ENCODE peak calls at places on chromosomes 11 and 22, in six cellular contexts. W, N, U, B, H and D are unnamed samples.

GRCh38 chr11:15707971-15708370 is 593.2 kb downstream of the INSC start:
- DNase-seq in B (peak), U (no peak), N (peak), W (no peak), H (no peak), D (no peak)

GRCh38 chr11:984576-984975 is 51.9 kb downstream of the MUC6 start:
- DNase-seq in B (no peak), N (no peak), W (no peak), U (no peak), H (no peak), D (no peak)

GRCh38 chr11:122852071-122852831 is 14.0 kb downstream of the CRTAM start:
- DNase-seq in W (no peak), B (no peak), N (peak), H (no peak), U (no peak), D (no peak)

GRCh38 chr11:64204464-64204989 is 2.0 kb upstream of the FERMT3 start:
- DNase-seq in N (peak), U (peak), W (peak), H (peak), B (peak), D (peak)

GRCh38 chr11:65113361-65113756 is 1.7 kb downstream of the TM7SF2 start:
- DNase-seq in W (no peak), H (no peak), B (no peak), U (no peak), N (no peak), D (no peak)

GRCh38 chr22:37633693-37634504 is 5.6 kb upstream of the SH3BP1 start:
- DNase-seq in W (peak), B (no peak), N (peak), H (no peak), U (peak), D (peak)

GRCh38 chr11:15602042-15602441 is 487.3 kb downstream of the INSC start:
- DNase-seq in H (no peak), W (no peak), U (no peak), N (no peak), B (no peak), D (no peak)

GRCh38 chr11:84899134-84899533 is 728.0 kb downstream of the DLG2 start:
- DNase-seq in N (no peak), W (no peak), B (no peak), U (no peak), H (no peak), D (no peak)

GRCh38 chr11:64694821-64695365 is 28.1 kb downstream of the NRXN2 start:
- DNase-seq in N (no peak), U (no peak), W (peak), H (no peak), B (no peak), D (no peak)

GRCh38 chr11:74330065-74330858 is 18.8 kb upstream of the P4HA3 start:
- DNase-seq in H (no peak), U (no peak), W (no peak), N (peak), B (no peak), D (peak)

GRCh38 chr11:64263021-64263946 is 12.0 kb downstream of the PLCB3 start:
- DNase-seq in U (no peak), H (no peak), W (peak), B (no peak), N (peak), D (no peak)

GRCh38 chr11:73612601-73613137 is 14.8 kb upstream of the FAM168A start:
- DNase-seq in H (no peak), U (no peak), B (no peak), N (peak), W (no peak), D (no peak)

GRCh38 chr11:62974848-62975522 is 9.8 kb downstream of the SLC22A6 start:
- DNase-seq in B (peak), H (peak), N (no peak), W (no peak), U (no peak), D (peak)

GRCh38 chr11:116703421-116703820 is 69.4 kb downstream of the BUD13 start:
- DNase-seq in U (no peak), H (no peak), W (peak), N (no peak), B (no peak), D (no peak)

GRCh38 chr11:1222491-1223345 is at the start of gene MUC5B:
- DNase-seq in B (peak), U (peak), W (peak), N (no peak), H (no peak), D (no peak)

GRCh38 chr11:74321487-74322188 is 10.2 kb upstream of the P4HA3 start:
- DNase-seq in H (no peak), U (no peak), B (no peak), N (peak), W (no peak), D (no peak)

GRCh38 chr11:104534268-104534667 is 364.0 kb downstream of the CASP12 start:
- DNase-seq in N (peak), B (peak), U (no peak), H (no peak), W (no peak), D (no peak)

GRCh38 chr22:30609260-30610185 is 2.5 kb downstream of the TCN2 start:
- DNase-seq in N (peak), B (peak), U (peak), H (no peak), W (no peak), D (peak)

GRCh38 chr11:103035656-103036434 is 56.1 kb downstream of the DCUN1D5 start:
- DNase-seq in B (peak), W (no peak), N (peak), U (no peak), H (peak), D (peak)

GRCh38 chr22:17734197-17734596 is 40.1 kb downstream of the BID start:
- DNase-seq in W (no peak), N (peak), B (no peak), U (no peak), H (no peak), D (no peak)

GRCh38 chr22:26718905-26719304 is 61.5 kb downstream of the MIAT start:
- DNase-seq in N (peak), H (no peak), U (no peak), B (peak), W (no peak), D (peak)

GRCh38 chr11:14886509-14886908 is 5.5 kb downstream of the CYP2R1 start:
- DNase-seq in H (no peak), N (no peak), U (no peak), W (no peak), B (no peak), D (no peak)

GRCh38 chr11:70547821-70548670 is 149.7 kb downstream of the CTTN start:
- DNase-seq in U (no peak), N (no peak), W (peak), B (no peak), H (no peak), D (no peak)

GRCh38 chr11:68214173-68215086 is 1.3 kb upstream of the KMT5B start:
- DNase-seq in H (no peak), B (no peak), W (peak), U (no peak), N (no peak), D (no peak)

GRCh38 chr11:100205926-100206325 is 481.2 kb upstream of the ARHGAP42 start:
- DNase-seq in B (no peak), H (no peak), W (no peak), U (no peak), N (no peak), D (no peak)

GRCh38 chr22:44335903-44336803 is 23.4 kb upstream of the SHISAL1 start:
- DNase-seq in W (no peak), H (no peak), U (no peak), B (no peak), N (no peak), D (no peak)

GRCh38 chr22:33221566-33221965 is 163.4 kb upstream of the SYN3 start:
- DNase-seq in W (no peak), H (no peak), B (no peak), N (no peak), U (no peak), D (no peak)

GRCh38 chr11:1162498-1163311 is 5.0 kb downstream of the MUC5AC start:
- DNase-seq in B (no peak), U (no peak), N (no peak), W (peak), H (no peak), D (no peak)

DNA sequence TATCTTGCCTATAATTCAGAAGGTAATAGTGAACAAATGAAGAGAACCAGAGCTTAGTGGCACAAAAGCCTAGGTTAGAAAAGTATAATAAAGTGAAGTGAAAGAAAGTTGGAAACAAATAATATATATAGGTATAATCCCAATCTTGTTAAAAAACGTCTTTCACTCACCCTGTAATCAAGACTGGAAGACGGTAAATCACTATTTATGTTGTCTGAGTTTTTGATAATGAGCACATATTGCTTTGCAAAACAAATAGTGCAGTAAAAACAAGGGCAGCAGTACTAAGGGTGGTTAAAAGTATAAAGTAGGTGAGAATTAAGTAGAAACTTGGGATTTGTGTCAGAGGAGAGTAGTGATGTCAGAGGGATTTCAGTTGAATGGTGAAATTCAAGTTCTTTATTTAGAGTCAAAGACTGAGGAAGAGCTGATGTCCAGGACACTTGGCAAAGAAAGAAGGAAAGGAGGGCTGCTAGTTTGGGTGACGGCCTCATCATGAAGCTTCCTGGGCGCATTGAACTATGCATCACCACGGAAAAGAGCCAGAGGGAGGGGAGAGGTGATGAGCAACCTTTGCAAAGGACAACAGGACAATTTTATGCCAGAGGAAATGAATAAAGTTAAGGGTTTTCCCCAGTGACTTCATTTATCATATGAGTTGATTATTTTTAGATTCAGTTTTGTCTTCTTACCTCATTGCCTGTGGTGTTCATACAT is 11.3 kb downstream of the NCAM1 start:
- DNase-seq in U (no peak), H (no peak), N (no peak), W (no peak), B (no peak), D (no peak)
- TF ChIP-seq POLR2A in U (no peak), H (no peak), N (no peak), W (no peak), B (no peak), D (no peak)

DNA sequence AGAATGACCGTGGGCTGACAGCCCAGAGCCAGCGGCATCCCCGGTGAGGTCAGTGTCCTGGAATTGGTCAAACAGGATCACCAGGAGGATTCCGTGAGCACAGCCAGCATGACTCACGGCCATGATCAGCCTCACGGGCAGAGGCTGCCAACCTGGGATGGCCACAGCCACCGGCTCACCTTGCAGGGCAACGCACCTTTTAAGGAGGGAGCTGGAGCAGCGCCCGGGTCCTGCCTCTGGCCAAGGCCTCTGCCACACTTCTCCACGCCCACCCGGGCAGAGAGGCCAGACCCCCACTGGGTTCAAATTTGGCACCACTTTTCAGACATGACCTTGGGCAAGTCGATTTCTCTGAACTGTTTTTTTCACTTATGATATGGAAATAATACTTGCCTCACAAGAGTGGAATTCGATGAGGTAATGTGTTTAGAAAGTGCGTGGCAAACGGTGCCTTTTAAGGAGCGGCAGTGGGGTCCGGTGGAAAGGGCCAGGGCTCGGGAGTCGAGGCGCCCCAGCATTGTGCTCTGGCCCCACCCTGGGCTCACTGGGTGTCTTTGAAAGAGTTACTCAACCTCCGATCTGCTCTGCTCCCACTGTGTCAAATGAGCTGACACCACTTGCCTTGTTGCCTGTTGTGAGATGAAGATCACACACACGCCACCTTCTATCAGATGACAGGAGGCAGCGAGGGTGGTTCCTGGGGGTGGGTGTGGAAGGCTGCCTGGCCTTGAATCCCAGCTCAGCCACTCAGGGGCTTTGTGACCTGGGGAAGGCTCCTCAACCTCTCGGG is 16.0 kb downstream of the TXN2 start:
- DNase-seq in N (peak), U (no peak), B (peak), W (peak), H (peak), D (peak)
- TF ChIP-seq POLR2A in N (peak), U (peak), B (no peak), W (no peak), H (no peak), D (no peak)

GRCh38 chr11:76783901-76784813 is 1.0 kb downstream of the TSKU start:
- DNase-seq in B (no peak), W (peak), N (peak), U (no peak), H (peak), D (peak)

GRCh38 chr11:76785513-76785912 is 2.4 kb downstream of the TSKU start:
- DNase-seq in B (no peak), N (no peak), H (no peak), W (peak), U (no peak), D (no peak)

GRCh38 chr11:76782526-76783293 is 446 bp upstream of the TSKU start:
- DNase-seq in U (peak), H (peak), B (peak), N (peak), W (peak), D (peak)

GRCh38 chr11:76781861-76782500 is 1.2 kb upstream of the TSKU start:
- DNase-seq in H (no peak), B (no peak), W (peak), N (no peak), U (no peak), D (no peak)

GRCh38 chr11:76783294-76783900 is at the start of gene TSKU:
- DNase-seq in W (no peak), H (no peak), N (no peak), U (no peak), B (no peak), D (peak)
- TF ChIP-seq POLR2A in W (no peak), H (peak), N (peak), U (no peak), B (peak), D (peak)

DNA sequence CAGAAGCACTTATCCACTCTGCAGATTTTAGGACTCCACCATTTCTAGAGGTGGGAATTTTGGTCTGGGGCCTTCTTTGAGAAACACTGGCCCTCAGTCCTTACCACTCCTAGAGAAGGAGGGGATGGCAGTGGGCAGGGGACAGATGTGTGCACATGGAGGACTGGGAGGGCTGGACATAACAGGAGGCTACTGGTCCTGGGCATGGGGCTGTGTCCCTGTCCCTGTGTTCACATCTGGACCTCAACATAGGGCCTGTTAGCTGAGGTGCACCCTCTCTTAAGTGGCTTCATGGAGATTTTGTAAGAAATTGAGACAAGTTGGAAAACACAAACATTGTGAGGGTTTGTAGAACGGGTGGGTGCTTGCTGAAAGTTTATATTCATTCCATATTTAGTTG is 103.4 kb downstream of the ATXN10 start:
- DNase-seq in W (no peak), H (no peak), B (no peak), U (no peak), N (no peak), D (no peak)
- TF ChIP-seq POLR2A in W (no peak), H (no peak), B (no peak), U (no peak), N (no peak), D (no peak)

GRCh38 chr22:19942886-19943664 is 1.5 kb upstream of the TXNRD2 start:
- DNase-seq in U (no peak), B (no peak), W (no peak), H (no peak), N (peak), D (peak)

GRCh38 chr22:19940536-19941364 is 822 bp upstream of the COMT start:
- DNase-seq in W (no peak), B (peak), N (no peak), U (no peak), H (no peak), D (no peak)

GRCh38 chr22:19942071-19942885 is 660 bp upstream of the TXNRD2 start:
- DNase-seq in N (peak), W (no peak), H (no peak), B (peak), U (no peak), D (no peak)

GRCh38 chr22:19943665-19944026 is 2.0 kb upstream of the TXNRD2 start:
- DNase-seq in W (no peak), H (no peak), B (peak), N (peak), U (no peak), D (peak)

DNA sequence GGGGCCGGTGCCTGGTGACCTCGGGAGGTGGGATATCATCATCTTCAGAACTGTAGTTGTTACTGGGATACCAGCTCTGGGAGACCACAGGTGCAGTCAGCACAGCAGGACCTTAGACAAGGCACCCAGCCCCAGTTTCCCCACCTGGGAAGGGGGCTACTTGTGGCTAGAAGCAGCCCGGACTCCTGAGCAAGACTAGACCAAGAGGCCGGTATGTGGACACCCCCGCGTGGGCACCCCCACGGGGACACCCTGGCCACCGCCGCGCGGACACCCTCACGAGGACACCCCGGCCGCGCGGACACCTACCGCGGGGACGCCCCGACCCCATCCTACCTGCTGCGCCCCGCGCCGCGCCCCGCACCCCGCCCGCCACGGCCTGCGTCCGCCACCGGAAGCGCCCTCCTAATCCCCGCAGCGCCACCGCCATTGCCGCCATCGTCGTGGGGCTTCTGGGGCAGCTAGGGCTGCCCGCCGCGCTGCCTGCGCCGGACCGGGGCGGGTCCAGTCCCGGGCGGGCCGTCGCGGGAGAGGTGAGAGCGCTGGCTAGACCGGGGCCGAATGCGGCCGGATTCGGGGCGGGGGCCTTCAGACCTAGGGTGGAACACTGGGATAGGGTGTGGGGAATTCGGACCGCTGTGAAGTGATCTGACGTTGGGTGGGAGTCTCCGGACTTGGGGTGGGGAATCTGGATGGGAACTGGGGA is at the start of the genes COMT and TXNRD2:
- DNase-seq in H (no peak), B (peak), U (peak), N (peak), W (peak), D (peak)
- TF ChIP-seq POLR2A in H (peak), B (peak), U (peak), N (peak), W (no peak), D (peak)

DNA sequence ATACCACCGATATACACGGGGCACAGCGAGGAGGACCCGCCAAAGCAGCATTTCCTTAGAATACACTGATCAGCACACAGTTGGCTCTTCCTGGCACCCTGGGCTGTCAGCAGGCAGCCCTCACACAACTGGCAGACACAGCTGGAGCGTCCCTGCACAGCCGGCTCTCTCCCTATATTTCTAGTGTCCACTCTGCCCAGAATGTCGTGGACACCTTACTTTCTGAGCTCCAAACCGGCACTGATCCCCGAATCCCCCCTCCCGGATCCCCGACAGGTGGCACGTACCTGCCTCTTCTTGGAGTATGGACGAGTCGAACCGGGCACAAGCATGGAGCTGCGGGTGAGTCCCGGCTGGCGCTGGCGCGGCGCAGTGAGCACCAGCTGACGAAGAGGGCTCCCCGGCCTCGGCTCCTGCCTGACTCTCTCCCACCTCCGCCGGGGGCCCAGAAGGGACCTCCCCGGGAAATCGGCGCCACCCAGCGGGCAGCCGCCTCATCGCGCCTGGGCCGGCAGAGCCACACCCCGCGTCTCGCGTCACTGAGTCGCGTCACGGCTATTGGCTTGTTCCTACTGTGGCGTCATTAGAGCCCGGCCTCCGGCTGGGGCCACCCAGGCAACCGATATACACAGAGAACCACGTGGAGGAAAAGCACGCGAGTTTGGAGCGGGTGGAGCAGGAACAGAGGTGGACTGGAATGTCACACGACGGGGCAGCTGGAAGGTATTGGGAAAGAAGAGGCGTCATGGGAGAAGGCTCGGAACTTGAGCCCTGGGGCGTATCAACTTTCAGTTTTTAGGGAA is at the start of gene USP2:
- DNase-seq in U (peak), H (peak), W (peak), N (peak), B (peak), D (peak)
- TF ChIP-seq POLR2A in U (no peak), H (no peak), W (no peak), N (no peak), B (no peak), D (no peak)

GRCh38 chr11:10538924-10539323 is 2.1 kb downstream of the RNF141 start:
- DNase-seq in W (no peak), B (no peak), H (no peak), U (no peak), N (no peak), D (no peak)

GRCh38 chr11:10540546-10540914 is 457 bp downstream of the RNF141 start:
- DNase-seq in U (no peak), H (no peak), B (no peak), W (no peak), N (peak), D (no peak)

GRCh38 chr11:10539339-10539738 is 1.6 kb downstream of the RNF141 start:
- DNase-seq in H (no peak), N (no peak), U (no peak), W (no peak), B (peak), D (no peak)

GRCh38 chr11:10542776-10543175 is 1.8 kb upstream of the RNF141 start:
- DNase-seq in N (no peak), U (no peak), H (no peak), W (no peak), B (no peak), D (no peak)

GRCh38 chr11:10540915-10541591 is at the start of gene RNF141:
- DNase-seq in B (peak), N (peak), U (peak), H (peak), W (peak), D (peak)
- TF ChIP-seq POLR2A in B (peak), N (peak), U (peak), H (peak), W (peak), D (peak)